ENCODE peak calls at places on chromosomes 7 and 10, in six cellular contexts. Q is foreskin fibroblast, Y is NCI-H345, G is cardiac fibroblast, D is HT1080, W is adrenal gland. M is an unnamed sample.

GRCh38 chr7:29106128-29106988 is 40.0 kb downstream of the CPVL start:
- DNase-seq in G (peak), W (peak), D (peak), Q (peak), Y (peak), M (no peak)

GRCh38 chr7:21572331-21572730 is 29.5 kb downstream of the DNAH11 start:
- DNase-seq in Y (no peak), D (no peak), W (no peak), G (no peak), Q (no peak), M (no peak)

GRCh38 chr10:77390481-77390891 is 247.1 kb downstream of the KCNMA1 start:
- DNase-seq in Q (peak), Y (no peak), W (no peak), D (no peak), G (peak), M (no peak)

GRCh38 chr10:14592566-14592965 is 182.1 kb downstream of the FAM107B start:
- DNase-seq in W (no peak), D (no peak), Q (no peak), G (no peak), Y (no peak), M (no peak)

GRCh38 chr7:116209561-116210070 is 723 bp upstream of the TES start:
- DNase-seq in Y (no peak), Q (no peak), D (no peak), G (no peak), W (no peak), M (no peak)

GRCh38 chr10:4840151-4840550 is 14.1 kb downstream of the AKR1E2 start:
- DNase-seq in D (no peak), Q (no peak), G (no peak), W (no peak), Y (no peak), M (no peak)

GRCh38 chr10:73586583-73586984 is 4.6 kb downstream of the USP54 start:
- DNase-seq in W (peak), Y (no peak), Q (peak), D (peak), G (peak), M (no peak)

GRCh38 chr10:13658864-13659685 is 72.3 kb downstream of the PRPF18 start:
- DNase-seq in Y (no peak), D (no peak), G (no peak), Q (no peak), W (peak), M (no peak)

GRCh38 chr7:143321734-143322133 is 5.8 kb downstream of the CLCN1 start:
- DNase-seq in W (no peak), Q (peak), G (no peak), Y (no peak), D (no peak), M (no peak)

GRCh38 chr7:150668472-150668911 is 17.0 kb upstream of the GIMAP2 start:
- DNase-seq in Y (no peak), G (no peak), Q (no peak), D (no peak), W (no peak), M (no peak)

GRCh38 chr7:133575726-133576125 is 322.8 kb downstream of the EXOC4 start:
- DNase-seq in D (no peak), Q (peak), Y (no peak), G (peak), W (no peak), M (no peak)

GRCh38 chr7:47170516-47170915 is 411.4 kb downstream of the TNS3 start:
- DNase-seq in W (no peak), D (no peak), Y (no peak), G (no peak), Q (peak), M (no peak)

GRCh38 chr10:10758306-10758705 is 259.4 kb upstream of the CELF2 start:
- DNase-seq in Q (peak), G (peak), W (no peak), Y (peak), D (no peak), M (no peak)

GRCh38 chr7:84953294-84953693 is 233.6 kb downstream of the SEMA3D start:
- DNase-seq in G (no peak), D (no peak), W (no peak), Y (no peak), Q (no peak), M (no peak)

GRCh38 chr10:115572740-115573455 is 479.7 kb downstream of the ATRNL1 start:
- DNase-seq in W (no peak), G (no peak), Y (no peak), Q (no peak), D (peak), M (no peak)

GRCh38 chr10:60203993-60204618 is 185.6 kb downstream of the ANK3 start:
- DNase-seq in G (peak), W (no peak), Y (peak), D (no peak), Q (peak), M (no peak)

GRCh38 chr7:26046150-26046549 is 105.8 kb upstream of the NFE2L3 start:
- DNase-seq in G (no peak), W (no peak), Q (no peak), Y (no peak), D (no peak), M (no peak)

GRCh38 chr10:34539533-34540315 is 275.4 kb downstream of the PARD3 start:
- DNase-seq in Y (no peak), G (peak), D (no peak), W (peak), Q (peak), M (no peak)

GRCh38 chr7:1283337-1283736 is 50.7 kb downstream of the UNCX start:
- DNase-seq in Y (no peak), Q (no peak), G (no peak), D (no peak), W (no peak), M (no peak)

GRCh38 chr10:24039897-24040296 is 169.0 kb upstream of the KIAA1217 start:
- DNase-seq in W (no peak), G (no peak), D (no peak), Q (no peak), Y (no peak), M (no peak)

GRCh38 chr7:97078023-97078988 is 39.2 kb upstream of the SDHAF3 start:
- DNase-seq in Y (no peak), D (peak), G (no peak), W (no peak), Q (no peak), M (no peak)

GRCh38 chr7:106273009-106273695 is 11.6 kb downstream of the NAMPT start:
- DNase-seq in Q (no peak), W (no peak), Y (no peak), G (no peak), D (no peak), M (no peak)

GRCh38 chr10:44253769-44254462 is 131.0 kb downstream of the CXCL12 start:
- DNase-seq in Q (peak), G (peak), D (peak), W (peak), Y (no peak), M (no peak)

GRCh38 chr7:139016931-139017511 is 18.8 kb downstream of the ZC3HAV1L start:
- DNase-seq in W (peak), D (peak), G (peak), Q (peak), Y (peak), M (peak)

GRCh38 chr7:73900286-73900685 is 39.3 kb downstream of the TMEM270 start:
- DNase-seq in D (no peak), Q (no peak), W (peak), G (peak), Y (no peak), M (no peak)